ENCODE peak calls at places on chromosomes 7 and 10, in five cellular contexts. O is NCI-H1092 treated with DMSO at 0.1 percent for 48 hours, N is omental fat pad, E is lower leg skin, J is caudate nucleus. T is an unnamed sample.

GRCh38 chr10:12241810-12242529 is 46.0 kb downstream of the CDC123 start:
- DNase-seq in N (no peak), J (no peak), O (peak), E (peak), T (no peak)

GRCh38 chr7:611281-611810 is 91.7 kb upstream of the PDGFA start:
- DNase-seq in O (no peak), J (no peak), N (no peak), E (no peak), T (no peak)

GRCh38 chr7:80643336-80643925 is 5.0 kb downstream of the CD36 start:
- DNase-seq in J (no peak), E (no peak), O (no peak), N (no peak), T (no peak)

GRCh38 chr7:123244768-123245167 is 45.0 kb upstream of the SLC13A1 start:
- DNase-seq in E (no peak), O (no peak), J (no peak), N (no peak), T (no peak)

GRCh38 chr7:150949971-150950491 is 28.1 kb downstream of the KCNH2 start:
- DNase-seq in J (no peak), E (no peak), N (no peak), O (no peak), T (no peak)

GRCh38 chr10:13310518-13311176 is 10.8 kb upstream of the PHYH start:
- DNase-seq in E (no peak), J (no peak), N (no peak), O (no peak), T (no peak)

GRCh38 chr10:123948030-123948823 is 56.6 kb upstream of the CPXM2 start:
- DNase-seq in O (no peak), N (no peak), E (no peak), J (no peak), T (no peak)

GRCh38 chr10:102614888-102615287 is 29.4 kb upstream of the TRIM8 start:
- DNase-seq in O (no peak), E (no peak), J (no peak), N (no peak), T (no peak)

GRCh38 chr10:25082276-25083204 is 66.1 kb downstream of the THNSL1 start:
- DNase-seq in O (peak), J (no peak), E (no peak), N (no peak), T (no peak)

GRCh38 chr7:22856437-22856836 is 33.8 kb upstream of the TOMM7 start:
- DNase-seq in N (no peak), E (no peak), O (no peak), J (no peak), T (no peak)

GRCh38 chr10:118914626-118915025 is 114.9 kb upstream of the NANOS1 start:
- DNase-seq in N (no peak), E (no peak), J (no peak), O (no peak), T (no peak)

T was measured in G401.